ENCODE peak calls at places on chromosomes 1 and 21, in six cellular contexts. One of them, this sample, is unnamed.

GRCh38 chr1:8218351-8219092 is 99.4 kb upstream of the SLC45A1 start:
- DNase-seq in activated naive CD4-positive, alpha-beta T cell treated with anti-CD3 and anti-CD28 coated beads for 36 hours: no peak
- DNase-seq in activated CD4-positive, CD25-positive, alpha-beta regulatory T cell: no peak
- DNase-seq in AG09309: no peak
- DNase-seq in astrocyte: peak; percentile 70
- DNase-seq in M059J: peak; percentile 85
- DNase-seq in this sample: no peak

GRCh38 chr1:109438798-109439297 is 12.6 kb upstream of the PSMA5 start:
- DNase-seq in activated naive CD4-positive, alpha-beta T cell treated with anti-CD3 and anti-CD28 coated beads for 36 hours: no peak
- DNase-seq in activated CD4-positive, CD25-positive, alpha-beta regulatory T cell: no peak
- DNase-seq in AG09309: peak; percentile 88
- DNase-seq in M059J: peak; percentile 93
- DNase-seq in astrocyte: peak; percentile 93
- DNase-seq in this sample: peak; percentile 39

GRCh38 chr1:112925015-112925414 is 31.0 kb downstream of the SLC16A1 start:
- DNase-seq in activated CD4-positive, CD25-positive, alpha-beta regulatory T cell: no peak
- DNase-seq in AG09309: no peak
- DNase-seq in astrocyte: no peak
- DNase-seq in M059J: no peak
- DNase-seq in activated naive CD4-positive, alpha-beta T cell treated with anti-CD3 and anti-CD28 coated beads for 36 hours: no peak
- DNase-seq in this sample: no peak

GRCh38 chr21:17476006-17476405 is 36.8 kb upstream of the CXADR start:
- DNase-seq in M059J: no peak
- DNase-seq in AG09309: no peak
- DNase-seq in activated CD4-positive, CD25-positive, alpha-beta regulatory T cell: no peak
- DNase-seq in astrocyte: no peak
- DNase-seq in activated naive CD4-positive, alpha-beta T cell treated with anti-CD3 and anti-CD28 coated beads for 36 hours: no peak
- DNase-seq in this sample: no peak

GRCh38 chr1:151342021-151342420 is 5.0 kb downstream of the RFX5 start:
- DNase-seq in AG09309: no peak
- DNase-seq in astrocyte: no peak
- DNase-seq in M059J: no peak
- DNase-seq in activated CD4-positive, CD25-positive, alpha-beta regulatory T cell: no peak
- DNase-seq in activated naive CD4-positive, alpha-beta T cell treated with anti-CD3 and anti-CD28 coated beads for 36 hours: no peak
- DNase-seq in this sample: peak; percentile 13

GRCh38 chr1:24127801-24128363 is 15.1 kb downstream of the IL22RA1 start:
- DNase-seq in astrocyte: no peak
- DNase-seq in M059J: no peak
- DNase-seq in activated CD4-positive, CD25-positive, alpha-beta regulatory T cell: no peak
- DNase-seq in AG09309: no peak
- DNase-seq in activated naive CD4-positive, alpha-beta T cell treated with anti-CD3 and anti-CD28 coated beads for 36 hours: no peak
- DNase-seq in this sample: no peak

GRCh38 chr1:58755468-58755872 is 28.4 kb downstream of the JUN start:
- DNase-seq in activated CD4-positive, CD25-positive, alpha-beta regulatory T cell: no peak
- DNase-seq in AG09309: peak; percentile 100
- DNase-seq in activated naive CD4-positive, alpha-beta T cell treated with anti-CD3 and anti-CD28 coated beads for 36 hours: peak; percentile 86
- DNase-seq in astrocyte: peak; percentile 100
- DNase-seq in M059J: peak; percentile 100
- DNase-seq in this sample: peak; percentile 99

GRCh38 chr1:51222136-51222787 is 13.8 kb upstream of the RNF11 start:
- DNase-seq in activated naive CD4-positive, alpha-beta T cell treated with anti-CD3 and anti-CD28 coated beads for 36 hours: no peak
- DNase-seq in AG09309: no peak
- DNase-seq in activated CD4-positive, CD25-positive, alpha-beta regulatory T cell: no peak
- DNase-seq in M059J: no peak
- DNase-seq in astrocyte: no peak
- DNase-seq in this sample: no peak

GRCh38 chr1:67685558-67686271 is 714 bp downstream of the GADD45A start:
- DNase-seq in AG09309: no peak
- DNase-seq in astrocyte: no peak
- DNase-seq in activated CD4-positive, CD25-positive, alpha-beta regulatory T cell: peak; percentile 41
- DNase-seq in activated naive CD4-positive, alpha-beta T cell treated with anti-CD3 and anti-CD28 coated beads for 36 hours: peak; percentile 73
- DNase-seq in M059J: peak; percentile 62
- DNase-seq in this sample: peak; percentile 46

GRCh38 chr1:182054698-182055326 is 6.7 kb downstream of the ZNF648 start:
- DNase-seq in AG09309: no peak
- DNase-seq in astrocyte: no peak
- DNase-seq in activated naive CD4-positive, alpha-beta T cell treated with anti-CD3 and anti-CD28 coated beads for 36 hours: peak; percentile 83
- DNase-seq in activated CD4-positive, CD25-positive, alpha-beta regulatory T cell: no peak
- DNase-seq in M059J: peak; percentile 61
- DNase-seq in this sample: peak; percentile 59

GRCh38 chr1:66323958-66324357 is 210.0 kb upstream of the SGIP1 start:
- DNase-seq in activated CD4-positive, CD25-positive, alpha-beta regulatory T cell: no peak
- DNase-seq in AG09309: no peak
- DNase-seq in M059J: peak; percentile 53
- DNase-seq in activated naive CD4-positive, alpha-beta T cell treated with anti-CD3 and anti-CD28 coated beads for 36 hours: no peak
- DNase-seq in astrocyte: peak; percentile 52
- DNase-seq in this sample: no peak

GRCh38 chr21:43986544-43987451 is 25.3 kb upstream of the TRAPPC10 start:
- DNase-seq in M059J: no peak
- DNase-seq in activated naive CD4-positive, alpha-beta T cell treated with anti-CD3 and anti-CD28 coated beads for 36 hours: no peak
- DNase-seq in activated CD4-positive, CD25-positive, alpha-beta regulatory T cell: no peak
- DNase-seq in AG09309: no peak
- DNase-seq in astrocyte: no peak
- DNase-seq in this sample: no peak

GRCh38 chr1:44542415-44543063 is 131.7 kb downstream of the TMEM53 start:
- DNase-seq in M059J: no peak
- DNase-seq in AG09309: no peak
- DNase-seq in activated CD4-positive, CD25-positive, alpha-beta regulatory T cell: no peak
- DNase-seq in activated naive CD4-positive, alpha-beta T cell treated with anti-CD3 and anti-CD28 coated beads for 36 hours: no peak
- DNase-seq in astrocyte: no peak
- DNase-seq in this sample: no peak

GRCh38 chr21:16534408-16535099 is 804.8 kb downstream of the USP25 start:
- DNase-seq in AG09309: peak; percentile 42
- DNase-seq in activated CD4-positive, CD25-positive, alpha-beta regulatory T cell: no peak
- DNase-seq in M059J: peak; percentile 87
- DNase-seq in activated naive CD4-positive, alpha-beta T cell treated with anti-CD3 and anti-CD28 coated beads for 36 hours: no peak
- DNase-seq in astrocyte: peak; percentile 85
- DNase-seq in this sample: no peak

GRCh38 chr1:33612877-33613487 is 140.5 kb downstream of the ZSCAN20 start:
- DNase-seq in M059J: peak; percentile 54
- DNase-seq in AG09309: peak; percentile 13
- DNase-seq in astrocyte: peak; percentile 36
- DNase-seq in activated CD4-positive, CD25-positive, alpha-beta regulatory T cell: no peak
- DNase-seq in activated naive CD4-positive, alpha-beta T cell treated with anti-CD3 and anti-CD28 coated beads for 36 hours: peak; percentile 69
- DNase-seq in this sample: peak; percentile 80

GRCh38 chr1:154765970-154766369 is 104.1 kb downstream of the KCNN3 start:
- DNase-seq in activated CD4-positive, CD25-positive, alpha-beta regulatory T cell: no peak
- DNase-seq in AG09309: no peak
- DNase-seq in activated naive CD4-positive, alpha-beta T cell treated with anti-CD3 and anti-CD28 coated beads for 36 hours: peak; percentile 54
- DNase-seq in M059J: peak; percentile 41
- DNase-seq in astrocyte: no peak
- DNase-seq in this sample: peak; percentile 66

GRCh38 chr1:47527653-47528272 is 89.9 kb downstream of the FOXD2 start:
- DNase-seq in astrocyte: no peak
- DNase-seq in M059J: no peak
- DNase-seq in activated naive CD4-positive, alpha-beta T cell treated with anti-CD3 and anti-CD28 coated beads for 36 hours: peak; percentile 16
- DNase-seq in activated CD4-positive, CD25-positive, alpha-beta regulatory T cell: no peak
- DNase-seq in AG09309: no peak
- DNase-seq in this sample: peak; percentile 62

GRCh38 chr1:75130865-75131592 is 3.2 kb upstream of the LHX8 start:
- DNase-seq in astrocyte: no peak
- DNase-seq in activated naive CD4-positive, alpha-beta T cell treated with anti-CD3 and anti-CD28 coated beads for 36 hours: no peak
- DNase-seq in AG09309: no peak
- DNase-seq in M059J: no peak
- DNase-seq in activated CD4-positive, CD25-positive, alpha-beta regulatory T cell: no peak
- DNase-seq in this sample: no peak

GRCh38 chr1:50346621-50347020 is 76.6 kb downstream of the DMRTA2 start:
- DNase-seq in astrocyte: no peak
- DNase-seq in M059J: no peak
- DNase-seq in activated CD4-positive, CD25-positive, alpha-beta regulatory T cell: no peak
- DNase-seq in AG09309: no peak
- DNase-seq in activated naive CD4-positive, alpha-beta T cell treated with anti-CD3 and anti-CD28 coated beads for 36 hours: no peak
- DNase-seq in this sample: no peak

GRCh38 chr1:192766009-192766625 is 42.7 kb upstream of the RGS2 start:
- DNase-seq in astrocyte: peak; percentile 14
- DNase-seq in M059J: no peak
- DNase-seq in activated naive CD4-positive, alpha-beta T cell treated with anti-CD3 and anti-CD28 coated beads for 36 hours: no peak
- DNase-seq in activated CD4-positive, CD25-positive, alpha-beta regulatory T cell: no peak
- DNase-seq in AG09309: no peak
- DNase-seq in this sample: peak; percentile 70

GRCh38 chr21:45392206-45392971 is 12.6 kb upstream of the COL18A1 start:
- DNase-seq in AG09309: no peak
- DNase-seq in astrocyte: no peak
- DNase-seq in M059J: no peak
- DNase-seq in activated CD4-positive, CD25-positive, alpha-beta regulatory T cell: no peak
- DNase-seq in activated naive CD4-positive, alpha-beta T cell treated with anti-CD3 and anti-CD28 coated beads for 36 hours: no peak
- DNase-seq in this sample: no peak

GRCh38 chr1:229249854-229250644 is 20.9 kb upstream of the RAB4A start:
- DNase-seq in AG09309: no peak
- DNase-seq in activated naive CD4-positive, alpha-beta T cell treated with anti-CD3 and anti-CD28 coated beads for 36 hours: no peak
- DNase-seq in activated CD4-positive, CD25-positive, alpha-beta regulatory T cell: no peak
- DNase-seq in astrocyte: no peak
- DNase-seq in M059J: no peak
- DNase-seq in this sample: no peak

GRCh38 chr1:227723474-227723873 is 11.6 kb downstream of the JMJD4 start:
- DNase-seq in activated naive CD4-positive, alpha-beta T cell treated with anti-CD3 and anti-CD28 coated beads for 36 hours: no peak
- DNase-seq in M059J: no peak
- DNase-seq in astrocyte: no peak
- DNase-seq in AG09309: no peak
- DNase-seq in activated CD4-positive, CD25-positive, alpha-beta regulatory T cell: no peak
- DNase-seq in this sample: no peak